ENCODE peak calls at places on chromosomes 13 and 19, in four cellular contexts. D is tibial artery, T is prostate gland, V is IMR-90. X is an unnamed sample.

GRCh38 chr13:110436276-110436675 is 125.2 kb downstream of the RAB20 start:
- DNase-seq in D (no peak), V (peak; percentile 11), T (no peak), X (no peak)

GRCh38 chr19:588758-589692 is 656 bp upstream of the HCN2 start:
- DNase-seq in V (no peak), T (no peak), D (no peak), X (no peak)

GRCh38 chr13:26558912-26559485 is 1.5 kb downstream of the WASF3 start:
- DNase-seq in D (no peak), V (no peak), T (no peak), X (no peak)

GRCh38 chr13:106464076-106464475 is 71.4 kb downstream of the EFNB2 start:
- DNase-seq in T (no peak), D (no peak), V (no peak), X (no peak)

GRCh38 chr13:98746968-98747367 is 5.5 kb downstream of the SLC15A1 start:
- DNase-seq in T (no peak), D (no peak), V (no peak), X (no peak)

GRCh38 chr13:44271915-44272341 is 101.7 kb upstream of the SERP2 start:
- DNase-seq in T (no peak), D (peak; percentile 83), V (no peak), X (no peak)

GRCh38 chr19:54556194-54556593 is 17.4 kb upstream of the LILRA2 start:
- DNase-seq in V (no peak), D (no peak), T (no peak), X (no peak)

GRCh38 chr19:38939957-38940356 is 9.2 kb downstream of the MRPS12 start:
- DNase-seq in D (no peak), V (no peak), T (no peak), X (no peak)

GRCh38 chr19:32407004-32407992 is 1.7 kb downstream of the DPY19L3 start:
- DNase-seq in V (peak; percentile 37), T (peak; percentile 58), D (no peak), X (no peak)

GRCh38 chr19:17513801-17514200 is 2.4 kb downstream of the PGLS start:
- DNase-seq in V (no peak), T (no peak), D (no peak), X (no peak)

GRCh38 chr13:79686441-79686840 is 205.5 kb downstream of the NDFIP2 start:
- DNase-seq in V (peak; percentile 5), D (no peak), T (no peak), X (no peak)

GRCh38 chr13:23427342-23428182 is 5.9 kb downstream of the SACS start:
- DNase-seq in D (peak; percentile 80), V (peak; percentile 97), T (peak; percentile 70), X (no peak)

GRCh38 chr19:34555447-34555846 is 73.9 kb downstream of the WTIP start:
- DNase-seq in V (no peak), D (no peak), T (no peak), X (no peak)

GRCh38 chr19:3061214-3062161 is 807 bp downstream of the TLE5 start:
- DNase-seq in D (peak; percentile 74), T (peak; percentile 54), V (peak; percentile 17), X (no peak)

GRCh38 chr13:44432595-44432994 is 59.0 kb downstream of the SERP2 start:
- DNase-seq in T (no peak), V (peak; percentile 31), D (no peak), X (no peak)

GRCh38 chr19:51342631-51343569 is 961 bp upstream of the VSIG10L start:
- DNase-seq in V (no peak), D (no peak), T (no peak), X (no peak)

GRCh38 chr19:16825312-16826168 is 3.7 kb upstream of the SIN3B start:
- DNase-seq in D (no peak), V (peak; percentile 63), T (peak; percentile 54), X (peak; percentile 75)

GRCh38 chr13:42645717-42646116 is 71.8 kb downstream of the TNFSF11 start:
- DNase-seq in V (no peak), T (no peak), D (no peak), X (no peak)

GRCh38 chr13:42048625-42049453 is at the start of gene DGKH:
- DNase-seq in V (peak; percentile 78), T (peak; percentile 83), D (peak; percentile 93), X (peak; percentile 73)

GRCh38 chr13:99434258-99434788 is 66.9 kb upstream of the TM9SF2 start:
- DNase-seq in T (no peak), V (no peak), D (no peak), X (no peak)

GRCh38 chr13:98775844-98776598 is 23.5 kb upstream of the SLC15A1 start:
- DNase-seq in D (no peak), V (peak; percentile 65), T (no peak), X (no peak)

GRCh38 chr13:51912511-51913225 is 50.9 kb downstream of the CCDC70 start:
- DNase-seq in V (no peak), D (no peak), T (no peak), X (no peak)

GRCh38 chr19:35169226-35169995 is 14.9 kb downstream of the FXYD5 start:
- DNase-seq in V (no peak), T (no peak), D (no peak), X (no peak)

GRCh38 chr19:33506498-33506897 is 15.1 kb downstream of the PEPD start:
- DNase-seq in T (no peak), D (no peak), V (no peak), X (no peak)

GRCh38 chr19:38385804-38386257 is 2.0 kb downstream of the GGN start:
- DNase-seq in D (no peak), V (no peak), T (no peak), X (no peak)

GRCh38 chr19:32165176-32165575 is 180.2 kb upstream of the ZNF507 start:
- DNase-seq in V (no peak), D (no peak), T (no peak), X (peak; percentile 26)

GRCh38 chr13:109509154-109509905 is 277.1 kb downstream of the IRS2 start:
- DNase-seq in V (peak; percentile 66), D (no peak), T (peak; percentile 57), X (no peak)

GRCh38 chr13:27967203-27967735 is 1.8 kb downstream of the CDX2 start:
- DNase-seq in D (no peak), V (no peak), T (no peak), X (no peak)

GRCh38 chr13:51249254-51249653 is 27.1 kb downstream of the FAM124A start:
- DNase-seq in V (peak; percentile 2), T (no peak), D (no peak), X (no peak)

GRCh38 chr19:7868326-7868670 is 5.9 kb downstream of the PRR36 start:
- DNase-seq in V (no peak), T (no peak), D (no peak), X (no peak)

DNA sequence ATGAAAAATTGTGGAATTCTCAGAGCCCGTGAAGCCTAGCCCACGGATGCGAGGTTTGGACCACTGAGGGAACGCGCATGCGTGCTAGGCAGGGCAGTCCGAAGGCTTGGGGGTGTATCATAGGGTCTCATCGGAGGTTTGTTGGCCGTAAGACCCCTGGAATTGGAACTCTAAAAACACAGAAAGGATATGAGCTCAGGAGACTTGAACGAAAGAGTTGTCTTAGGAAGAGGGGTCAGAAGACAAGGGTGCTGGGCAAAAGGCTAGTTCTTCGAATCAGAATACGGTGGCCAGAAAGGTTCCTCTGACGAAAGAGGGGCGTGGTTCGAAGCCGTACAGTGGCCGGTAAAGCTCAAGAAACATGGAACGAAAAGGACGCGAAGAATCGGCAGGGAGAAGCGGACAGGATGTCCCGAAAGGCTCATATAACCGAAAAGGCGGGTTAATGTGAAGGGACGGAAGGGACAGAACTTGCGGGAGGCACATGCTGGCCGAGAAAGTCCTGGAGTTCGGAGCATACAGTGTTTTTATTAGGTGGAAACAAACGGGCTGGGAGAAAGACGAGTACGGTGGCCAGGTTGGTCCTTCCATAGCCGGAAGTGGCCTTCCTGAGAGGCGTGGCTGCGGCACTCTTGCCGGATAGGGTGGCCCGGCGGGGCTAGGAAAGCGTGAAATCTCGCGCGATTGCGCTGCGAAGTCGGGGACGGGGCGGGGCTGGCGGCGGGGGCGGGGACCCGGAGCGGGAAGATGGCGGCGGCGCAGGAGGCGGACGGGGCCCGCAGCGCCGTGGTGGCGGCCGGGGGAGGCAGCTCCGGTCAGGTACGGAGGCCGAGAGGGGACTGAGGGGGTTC is at the start of gene CLPTM1:
- DNase-seq in V (peak; percentile 97), T (peak; percentile 95), D (peak; percentile 98), X (peak; percentile 95)
- H3K27ac ChIP-seq in V (peak within 1 kb of the TSS; percentile 95), T (peak within 1 kb of the TSS; percentile 95), D (peak within 1 kb of the TSS; percentile 87), X (peak within 1 kb of the TSS; percentile 93)

GRCh38 chr13:37040789-37041188 is 18.7 kb downstream of the SUPT20H start:
- DNase-seq in T (no peak), D (no peak), V (no peak), X (no peak)
- H3K36me3 ChIP-seq in T (no peaks in the 10 kb centered on the region), D (peaks cover 81% of the 10 kb centered on the region), V (peaks cover 42% of the 10 kb centered on the region), X (peaks cover 73% of the 10 kb centered on the region)

DNA sequence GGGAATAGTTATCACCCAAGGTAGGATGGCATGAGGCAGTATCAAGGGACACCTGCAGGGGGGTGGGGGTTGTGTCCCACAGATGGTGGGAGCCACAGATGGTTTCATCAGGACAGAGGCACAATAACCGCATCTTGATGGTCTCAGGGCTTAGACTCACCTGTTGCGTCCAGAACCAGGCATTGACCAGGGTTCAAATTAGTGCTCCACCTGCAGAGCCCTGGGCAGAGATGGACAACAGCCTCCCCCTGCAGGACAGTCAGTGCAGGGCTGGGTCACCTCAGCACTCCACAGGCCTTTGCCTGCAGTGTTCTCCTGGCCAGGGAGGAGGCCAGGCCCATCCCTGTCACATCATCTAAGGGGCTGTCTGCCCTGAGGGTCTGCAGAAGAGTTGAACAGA is 14.5 kb upstream of the CEACAM1 start:
- DNase-seq in V (no peak), T (no peak), D (no peak), X (no peak)
- TF ChIP-seq CTCF in V (no peak), T (no peak), D (no peak), X (no peak)

DNA sequence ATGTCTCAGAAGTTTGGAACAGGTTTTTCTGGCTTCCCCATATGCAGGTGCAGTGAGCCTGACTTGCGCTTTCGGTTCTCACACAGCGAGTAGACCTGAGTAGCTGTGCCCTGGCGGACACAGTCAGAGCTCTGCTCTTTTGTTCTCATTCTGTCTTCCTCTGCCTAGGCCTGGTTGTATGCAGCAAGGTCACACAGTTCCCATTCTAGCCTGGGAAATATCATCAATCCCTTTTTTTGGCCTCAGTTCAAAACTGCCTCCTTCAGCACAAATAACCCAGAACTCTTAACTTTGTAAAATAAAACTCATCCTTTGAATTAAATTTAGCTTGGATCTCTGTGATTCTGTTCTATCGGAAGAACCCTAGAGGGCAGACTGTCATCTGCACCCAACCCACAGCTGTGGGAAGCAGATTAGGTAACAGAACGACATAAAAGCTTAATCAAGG is 10.2 kb downstream of the OXGR1 start:
- DNase-seq in T (peak; percentile 74), V (no peak), D (no peak), X (no peak)
- H3K27ac ChIP-seq in T (peak overlapping the region; percentile 58), V (no peak overlapping the region), D (no peak overlapping the region), X (peak overlapping the region; percentile 0)

DNA sequence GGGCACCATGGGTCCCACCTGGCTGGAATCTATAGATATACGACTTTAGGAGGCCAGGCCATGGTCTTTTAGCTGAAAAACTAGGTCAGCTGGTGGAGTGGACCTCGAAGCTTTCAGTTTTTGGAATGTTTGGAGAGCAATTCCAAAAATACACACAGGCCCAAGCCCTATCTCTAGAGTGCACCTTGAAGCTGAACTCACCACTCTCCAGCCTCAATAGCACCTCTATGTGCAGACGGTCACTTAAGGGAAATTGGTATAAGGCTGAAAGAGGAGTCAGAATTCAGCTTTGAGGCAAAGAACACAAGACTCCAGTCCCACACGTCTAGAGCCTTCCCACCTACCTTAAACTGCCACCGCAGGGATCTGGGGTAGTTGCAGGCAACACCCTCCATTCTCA is 56.4 kb upstream of the KATNAL1 start:
- DNase-seq in D (no peak), T (no peak), V (no peak), X (no peak)
- H3K36me3 ChIP-seq in D (no peaks in the 10 kb centered on the region), T (no peaks in the 10 kb centered on the region), V (no peaks in the 10 kb centered on the region), X (no peaks in the 10 kb centered on the region)

X was measured in right atrium auricular region.